ENCODE peak calls at places on chromosomes 6 and 20, in six cellular contexts. K, V, S, L, N and Y are unnamed samples.

GRCh38 chr20:10857362-10858070 is 183.7 kb upstream of the JAG1 start:
- DNase-seq in K (no peak), V (peak), S (no peak), L (no peak), N (no peak), Y (no peak)

GRCh38 chr6:156662025-156662445 is 115.1 kb upstream of the ARID1B start:
- DNase-seq in K (peak), V (peak), S (peak), L (no peak), N (peak), Y (peak)

GRCh38 chr20:14413835-14414234 is 76.4 kb upstream of the FLRT3 start:
- DNase-seq in K (no peak), V (no peak), S (no peak), L (no peak), N (no peak), Y (no peak)

GRCh38 chr20:59780494-59781185 is 152.8 kb downstream of the SYCP2 start:
- DNase-seq in K (no peak), V (no peak), S (no peak), L (no peak), N (no peak), Y (no peak)

GRCh38 chr6:144295981-144296767 is 11.0 kb downstream of the UTRN start:
- DNase-seq in K (no peak), V (no peak), S (no peak), L (no peak), N (no peak), Y (no peak)

GRCh38 chr20:31496761-31497295 is 17.4 kb upstream of the HM13 start:
- DNase-seq in K (no peak), V (no peak), S (no peak), L (no peak), N (no peak), Y (no peak)

GRCh38 chr20:47148059-47148458 is 208.4 kb downstream of the ZMYND8 start:
- DNase-seq in K (no peak), V (no peak), S (no peak), L (no peak), N (no peak), Y (no peak)

GRCh38 chr6:91167846-91168245 is 581.0 kb upstream of the MAP3K7 start:
- DNase-seq in K (no peak), V (peak), S (no peak), L (no peak), N (no peak), Y (no peak)

GRCh38 chr20:57711826-57712225 is 2.0 kb upstream of the PMEPA1 start:
- DNase-seq in K (no peak), V (no peak), S (no peak), L (no peak), N (no peak), Y (no peak)

GRCh38 chr20:766906-767305 is 1.4 kb downstream of the SLC52A3 start:
- DNase-seq in K (no peak), V (no peak), S (no peak), L (no peak), N (no peak), Y (no peak)

GRCh38 chr20:36435799-36436541 is 105.3 kb upstream of the MYL9 start:
- DNase-seq in K (peak), V (peak), S (peak), L (no peak), N (peak), Y (peak)
- TF ChIP-seq YY1 in K (no peak), V (no peak), S (no peak), L (no peak), N (no peak), Y (no peak)

GRCh38 chr6:154569136-154569862 is 58.8 kb upstream of the CNKSR3 start:
- DNase-seq in K (no peak), V (no peak), S (no peak), L (no peak), N (no peak), Y (no peak)
- TF ChIP-seq ZNF274 in K (no peak), V (no peak), S (no peak), L (no peak), N (no peak), Y (no peak)

GRCh38 chr6:112054520-112055160 is 736 bp downstream of the CCN6 start:
- DNase-seq in K (no peak), V (no peak), S (no peak), L (no peak), N (no peak), Y (no peak)
- TF ChIP-seq YY1 in K (no peak), V (no peak), S (no peak), L (no peak), N (no peak), Y (no peak)

GRCh38 chr20:19886666-19887288 is 128.7 kb downstream of the RIN2 start:
- DNase-seq in K (no peak), V (no peak), S (no peak), L (no peak), N (no peak), Y (no peak)
- TF ChIP-seq ZNF274 in K (no peak), V (no peak), S (no peak), L (no peak), N (no peak), Y (no peak)

GRCh38 chr20:36337886-36338285 is 31.7 kb downstream of the DLGAP4 start:
- DNase-seq in K (no peak), V (no peak), S (no peak), L (no peak), N (no peak), Y (no peak)
- TF ChIP-seq YY1 in K (no peak), V (no peak), S (no peak), L (no peak), N (no peak), Y (no peak)

DNA sequence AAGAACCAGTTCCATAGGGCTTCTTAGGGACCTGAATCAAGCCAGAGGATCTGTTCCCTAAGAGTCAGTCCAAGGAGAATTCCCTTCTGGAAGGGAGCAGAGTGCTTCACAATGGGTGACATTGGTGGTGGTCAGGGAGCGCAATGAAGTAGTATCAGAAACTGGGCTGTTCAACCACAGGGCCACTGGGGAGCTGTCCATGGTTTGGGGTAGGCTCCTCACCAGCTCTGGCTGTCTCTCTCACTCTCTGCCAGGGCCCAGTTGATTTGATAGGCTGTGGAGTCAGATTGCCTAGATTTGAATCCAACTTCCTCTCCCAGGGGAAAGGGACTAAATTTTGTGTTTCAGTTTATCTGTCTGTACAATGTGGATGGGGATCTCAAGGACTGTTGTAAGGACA is 36.7 kb upstream of the CHD6 start:
- DNase-seq in K (no peak), V (no peak), S (no peak), L (no peak), N (no peak), Y (no peak)
- TF ChIP-seq ZNF274 in K (no peak), V (no peak), S (no peak), L (no peak), N (no peak), Y (no peak)

GRCh38 chr20:24470782-24471582 is 1.6 kb downstream of the SYNDIG1 start:
- DNase-seq in K (peak), V (no peak), S (no peak), L (no peak), N (no peak), Y (no peak)
- TF ChIP-seq YY1 in K (no peak), V (no peak), S (no peak), L (no peak), N (no peak), Y (no peak)

GRCh38 chr20:62967628-62968351 is 15.3 kb downstream of the SLC17A9 start:
- DNase-seq in K (no peak), V (no peak), S (no peak), L (no peak), N (no peak), Y (no peak)
- TF ChIP-seq ZNF274 in K (no peak), V (peak), S (no peak), L (no peak), N (no peak), Y (no peak)